ENCODE peak calls at places on chromosome 16, in ten cellular contexts. H is RWPE2, Q is mammary epithelial cell, V is heart right ventricle, E is lung, J is ovary, G is Peyer's patch, N is cardiac muscle cell, C is K562, O is psoas muscle. A is an unnamed sample. For H3K36me3, the result is how much of the 10 kb centered on the place peaks cover.

GRCh38 chr16:22427556-22427955 is 53.1 kb upstream of the CDR2 start:
- DNase-seq in H (no peak), Q (no peak), V (no peak), E (no peak), J (no peak), G (no peak), N (no peak), C (no peak), O (no peak), A (no peak)

GRCh38 chr16:51884773-51885172 is 662.2 kb downstream of the TOX3 start:
- DNase-seq in H (no peak), Q (no peak), V (no peak), E (no peak), J (no peak), G (no peak), N (no peak), C (no peak), O (no peak), A (no peak)

GRCh38 chr16:61195006-61195405 is 841.2 kb downstream of the CDH8 start:
- DNase-seq in H (no peak), Q (no peak), V (no peak), E (no peak), J (no peak), G (no peak), N (no peak), C (no peak), O (no peak), A (no peak)

GRCh38 chr16:75127713-75128415 is 11.3 kb upstream of the LDHD start:
- DNase-seq in H (no peak), Q (no peak), V (no peak), E (no peak), J (no peak), G (no peak), N (no peak), C (no peak), O (no peak), A (no peak)

GRCh38 chr16:53084141-53084541 is 29.4 kb downstream of the CHD9 start:
- DNase-seq in H (no peak), Q (peak), V (no peak), E (peak), J (no peak), G (no peak), N (no peak), C (no peak), O (no peak), A (no peak)

GRCh38 chr16:17784073-17784472 is 313.3 kb upstream of the XYLT1 start:
- DNase-seq in H (no peak), Q (peak), V (no peak), E (no peak), J (no peak), G (no peak), N (no peak), C (peak), O (no peak), A (no peak)

GRCh38 chr16:5449901-5450300 is 352.3 kb upstream of the EEF2KMT start:
- DNase-seq in H (no peak), Q (no peak), V (no peak), E (no peak), J (no peak), G (no peak), N (no peak), C (no peak), O (no peak), A (no peak)

GRCh38 chr16:35746963-35747657 is 2287.7 kb downstream of the TP53TG3F start:
- DNase-seq in H (no peak), Q (no peak), V (no peak), E (no peak), J (no peak), G (no peak), N (no peak), C (no peak), O (no peak), A (no peak)

GRCh38 chr16:11168386-11169065 is 87.5 kb downstream of the SOCS1 start:
- DNase-seq in H (no peak), Q (no peak), V (peak), E (no peak), J (no peak), G (peak), N (peak), C (no peak), O (no peak), A (no peak)

GRCh38 chr16:77943770-77944169 is 78.6 kb upstream of the CLEC3A start:
- DNase-seq in H (no peak), Q (no peak), V (no peak), E (no peak), J (no peak), G (no peak), N (no peak), C (no peak), O (no peak), A (no peak)

GRCh38 chr16:80198995-80199299 is 341.8 kb upstream of the DYNLRB2 start:
- DNase-seq in H (no peak), Q (no peak), V (no peak), E (no peak), J (no peak), G (no peak), N (peak), C (no peak), O (no peak), A (no peak)

GRCh38 chr16:21162661-21163151 is 4.2 kb downstream of the LDAF1 start:
- DNase-seq in H (no peak), Q (no peak), V (peak), E (no peak), J (peak), G (no peak), N (peak), C (no peak), O (peak), A (no peak)

GRCh38 chr16:65961491-65962143 is 404.9 kb upstream of the CDH5 start:
- DNase-seq in H (no peak), Q (no peak), V (no peak), E (no peak), J (no peak), G (no peak), N (no peak), C (no peak), O (no peak), A (no peak)

GRCh38 chr16:69917739-69918138 is 33.4 kb upstream of the CLEC18A start:
- DNase-seq in H (no peak), Q (peak), V (peak), E (no peak), J (peak), G (no peak), N (peak), C (no peak), O (peak), A (peak)

GRCh38 chr16:11871193-11871592 is 19.9 kb upstream of the RSL1D1 start:
- DNase-seq in H (no peak), Q (no peak), V (no peak), E (peak), J (no peak), G (no peak), N (peak), C (no peak), O (no peak), A (no peak)

GRCh38 chr16:89286096-89286495 is 68.6 kb downstream of the ZNF778 start:
- DNase-seq in H (no peak), Q (no peak), V (no peak), E (no peak), J (no peak), G (no peak), N (no peak), C (no peak), O (peak), A (no peak)

GRCh38 chr16:89282523-89282922 is 65.0 kb downstream of the ZNF778 start:
- DNase-seq in H (peak), Q (no peak), V (no peak), E (no peak), J (no peak), G (no peak), N (no peak), C (no peak), O (no peak), A (no peak)

GRCh38 chr16:89283449-89283848 is 65.9 kb downstream of the ZNF778 start:
- DNase-seq in H (no peak), Q (no peak), V (no peak), E (no peak), J (no peak), G (no peak), N (no peak), C (no peak), O (no peak), A (no peak)

GRCh38 chr16:89287777-89288576 is 70.5 kb downstream of the ZNF778 start:
- DNase-seq in H (no peak), Q (no peak), V (no peak), E (no peak), J (no peak), G (no peak), N (no peak), C (no peak), O (peak), A (peak)

GRCh38 chr16:89285381-89285780 is 67.9 kb downstream of the ZNF778 start:
- DNase-seq in H (no peak), Q (no peak), V (no peak), E (no peak), J (no peak), G (no peak), N (no peak), C (no peak), O (no peak), A (no peak)
- H3K36me3 ChIP-seq in H (half or more), Q (under half), V (under half), E (under half), J (under half), G (under half), N (under half), C (half or more), O (half or more), A (under half)

DNA sequence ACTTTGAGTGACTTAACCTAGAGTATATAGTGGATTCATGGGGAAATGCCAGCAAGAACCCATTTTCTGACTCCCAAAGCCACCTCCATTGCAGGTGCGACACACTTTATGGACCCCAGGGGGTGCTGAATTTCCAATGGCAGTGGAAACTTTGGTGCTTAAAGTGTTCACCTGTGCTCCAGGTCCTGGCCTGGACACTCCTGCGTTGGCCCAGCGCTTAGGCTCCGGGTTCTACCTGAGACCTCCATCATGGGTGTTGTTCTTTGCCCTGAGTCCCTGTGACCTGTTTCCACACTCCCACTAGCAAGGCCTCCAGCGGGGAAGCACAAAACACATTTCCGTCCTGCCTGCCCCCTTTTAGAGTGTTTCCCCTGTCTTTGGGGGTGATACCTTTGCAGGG is 3.0 kb downstream of the CCNF start:
- DNase-seq in H (no peak), Q (no peak), V (no peak), E (no peak), J (no peak), G (no peak), N (no peak), C (no peak), O (no peak), A (no peak)
- TF ChIP-seq CTCF in H (no peak), Q (no peak), V (no peak), E (no peak), J (no peak), G (no peak), N (no peak), C (no peak), O (no peak), A (no peak)

GRCh38 chr16:86903068-86903467 is 324.7 kb downstream of the FOXL1 start:
- DNase-seq in H (no peak), Q (no peak), V (no peak), E (no peak), J (no peak), G (no peak), N (no peak), C (no peak), O (no peak), A (no peak)
- H3K27ac ChIP-seq in H (no peak), Q (no peak), V (no peak), E (no peak), J (no peak), G (no peak), N (no peak), C (no peak), O (no peak), A (no peak)

DNA sequence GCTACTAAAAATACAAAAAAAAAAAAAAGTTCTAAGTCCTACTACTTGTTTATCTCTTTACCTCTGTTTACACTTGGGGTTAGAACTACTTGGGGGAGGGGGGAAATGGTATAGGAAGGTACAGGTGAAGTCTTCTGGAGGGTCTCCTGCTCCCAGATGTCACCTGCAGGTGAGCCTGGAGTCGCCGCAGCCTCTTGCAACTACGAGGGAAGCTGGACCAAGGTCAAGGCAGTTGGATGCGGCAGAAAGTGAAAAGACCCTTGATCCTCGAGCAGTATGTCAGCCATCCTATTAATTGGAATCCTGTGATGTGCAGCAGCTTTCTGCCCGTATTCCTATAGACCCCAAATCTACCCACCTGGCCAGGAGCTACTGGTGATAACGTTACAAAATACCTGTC is 33.0 kb downstream of the HAPSTR1 start:
- DNase-seq in H (no peak), Q (no peak), V (no peak), E (peak), J (no peak), G (no peak), N (no peak), C (no peak), O (no peak), A (no peak)
- H3K36me3 ChIP-seq in H (half or more), Q (under half), V (under half), E (under half), J (under half), G (under half), N (under half), C (half or more), O (under half), A (under half)

DNA sequence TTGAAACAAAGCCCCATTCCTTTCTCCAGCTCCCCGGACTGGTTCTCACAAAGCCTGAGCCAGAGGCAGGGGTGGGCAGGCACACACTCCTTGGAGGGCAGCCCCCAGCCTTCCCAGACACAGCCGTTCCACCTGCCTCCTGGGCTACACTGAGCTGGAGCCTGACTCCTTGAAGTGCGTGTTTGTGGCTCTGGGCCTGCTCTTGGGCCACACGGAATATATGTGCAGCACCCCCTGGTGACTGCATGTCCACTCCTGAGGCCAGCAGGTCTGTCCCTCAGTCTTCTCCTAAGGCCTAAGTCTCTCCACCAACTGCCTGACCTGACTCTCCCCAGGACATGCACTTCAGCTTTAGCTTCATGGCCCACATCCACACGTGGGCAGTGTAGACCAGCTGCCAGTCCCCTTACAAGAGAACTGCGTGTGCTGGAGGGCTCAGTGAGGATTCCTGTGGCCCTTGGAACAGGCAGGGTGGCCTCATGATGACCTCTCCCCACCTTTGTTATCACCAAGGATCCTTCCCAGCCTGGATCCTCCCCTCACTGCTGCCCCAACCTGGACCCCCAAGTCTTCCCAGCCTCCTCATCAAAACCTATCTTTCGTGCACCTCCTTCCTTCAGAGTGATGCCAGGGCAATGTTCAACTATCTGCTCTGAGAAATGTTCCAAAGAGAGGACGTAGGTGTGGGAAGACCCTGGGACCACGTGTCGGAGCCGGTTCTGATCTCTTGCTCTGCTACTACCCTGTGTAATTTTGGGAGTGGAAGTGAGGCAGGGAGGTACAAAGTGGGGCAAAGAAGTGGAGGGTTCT is 12.4 kb upstream of the SLC6A2 start:
- DNase-seq in H (no peak), Q (no peak), V (no peak), E (no peak), J (no peak), G (no peak), N (peak), C (peak), O (no peak), A (no peak)
- TF ChIP-seq CTCF in H (no peak), Q (no peak), V (peak), E (no peak), J (no peak), G (no peak), N (no peak), C (peak), O (no peak), A (no peak)

GRCh38 chr16:50822671-50823070 is 80.8 kb downstream of the CYLD start:
- DNase-seq in H (no peak), Q (no peak), V (no peak), E (no peak), J (no peak), G (no peak), N (no peak), C (no peak), O (no peak), A (no peak)
- H3K27ac ChIP-seq in H (no peak), Q (no peak), V (no peak), E (no peak), J (no peak), G (no peak), N (no peak), C (no peak), O (no peak), A (no peak)

GRCh38 chr16:67558859-67559258 is 3.5 kb upstream of the CTCF start:
- DNase-seq in H (no peak), Q (no peak), V (no peak), E (no peak), J (no peak), G (no peak), N (no peak), C (no peak), O (no peak), A (peak)
- H3K36me3 ChIP-seq in H (under half), Q (under half), V (under half), E (under half), J (under half), G (under half), N (under half), C (under half), O (under half), A (under half)

A was measured in kidney.